ENCODE peak calls at places on chromosome 16, in four cellular contexts. H is tibial nerve, P is fibroblast of the aortic adventitia, B is colonic mucosa. O is an unnamed sample.

GRCh38 chr16:68000024-68000423 is 740 bp upstream of the DPEP2 start:
- DNase-seq in H (no peak), P (no peak), B (no peak), O (no peak)

GRCh38 chr16:2919511-2920255 is 8.0 kb downstream of the FLYWCH1 start:
- DNase-seq in P (peak; percentile 90), B (peak; percentile 69), H (no peak), O (peak; percentile 89)

GRCh38 chr16:14436410-14436955 is 193.6 kb downstream of the PARN start:
- DNase-seq in H (no peak), B (no peak), P (no peak), O (no peak)

GRCh38 chr16:1706386-1707192 is 594 bp downstream of the MAPK8IP3 start:
- DNase-seq in B (peak; percentile 25), P (peak; percentile 40), H (no peak), O (no peak)

GRCh38 chr16:72926671-72927070 is 121.3 kb downstream of the ZFHX3 start:
- DNase-seq in P (no peak), H (no peak), B (no peak), O (no peak)

GRCh38 chr16:21194771-21195301 is 16.5 kb downstream of the ZP2 start:
- DNase-seq in B (no peak), P (peak; percentile 26), H (no peak), O (no peak)

GRCh38 chr16:4404247-4404966 is 12.0 kb downstream of the CORO7 start:
- DNase-seq in B (peak; percentile 36), P (no peak), H (no peak), O (no peak)

GRCh38 chr16:56841233-56841632 is 23.8 kb upstream of the SLC12A3 start:
- DNase-seq in H (peak; percentile 32), B (no peak), P (peak; percentile 79), O (no peak)

GRCh38 chr16:11135167-11135973 is 120.6 kb downstream of the SOCS1 start:
- DNase-seq in B (no peak), H (no peak), P (peak; percentile 46), O (peak; percentile 72)

GRCh38 chr16:80027007-80027965 is 426.7 kb upstream of the MAF start:
- DNase-seq in B (peak; percentile 55), P (no peak), H (no peak), O (peak; percentile 68)

GRCh38 chr16:57689772-57690558 is 4.6 kb upstream of the DRC7 start:
- DNase-seq in P (peak; percentile 4), B (no peak), H (no peak), O (no peak)

GRCh38 chr16:19168173-19169080 is at the start of gene SYT17:
- DNase-seq in P (no peak), H (no peak), B (peak; percentile 29), O (no peak)

GRCh38 chr16:46748775-46749705 is 896 bp upstream of the MYLK3 start:
- DNase-seq in H (no peak), B (no peak), P (no peak), O (no peak)

GRCh38 chr16:3655030-3655790 is 719 bp downstream of the DNASE1 start:
- DNase-seq in H (no peak), B (no peak), P (no peak), O (peak; percentile 15)

GRCh38 chr16:89924298-89924924 is 1.3 kb downstream of the TUBB3 start:
- DNase-seq in P (peak; percentile 48), B (no peak), H (no peak), O (no peak)

GRCh38 chr16:53022374-53022773 is 30.3 kb downstream of the CHD9NB start:
- DNase-seq in H (no peak), B (peak; percentile 34), P (peak; percentile 67), O (no peak)

GRCh38 chr16:58815188-58815888 is 81.2 kb upstream of the GOT2 start:
- DNase-seq in P (no peak), B (no peak), H (no peak), O (no peak)

GRCh38 chr16:58820359-58820758 is 86.2 kb upstream of the GOT2 start:
- DNase-seq in B (no peak), H (no peak), P (no peak), O (no peak)

GRCh38 chr16:58809213-58809612 is 75.1 kb upstream of the GOT2 start:
- DNase-seq in P (no peak), H (no peak), B (no peak), O (no peak)

GRCh38 chr16:58814348-58814801 is 80.3 kb upstream of the GOT2 start:
- DNase-seq in B (peak; percentile 19), P (peak; percentile 54), H (no peak), O (peak; percentile 24)
- H3K4me3 ChIP-seq in B (no peak overlapping the region), P (peak overlapping the region; percentile 46), H (no peak overlapping the region), O (peak overlapping the region; percentile 29)

GRCh38 chr16:66752379-66752778 is 970 bp upstream of the DYNC1LI2 start:
- DNase-seq in P (no peak), B (no peak), H (no peak), O (no peak)
- H3K4me3 ChIP-seq in P (no peak overlapping the region), B (no peak overlapping the region), H (no peak overlapping the region), O (peak overlapping the region; percentile 84)

GRCh38 chr16:54290203-54291106 is 3.9 kb upstream of the IRX3 start:
- DNase-seq in B (no peak), P (no peak), H (no peak), O (no peak)
- H3K4me3 ChIP-seq in B (no peak overlapping the region), P (no peak overlapping the region), H (no peak overlapping the region), O (peak overlapping the region; percentile 53)

GRCh38 chr16:84778720-84779119 is 41.1 kb upstream of the CRISPLD2 start:
- DNase-seq in H (no peak), P (no peak), B (no peak), O (no peak)

GRCh38 chr16:84777435-84777834 is 42.4 kb upstream of the CRISPLD2 start:
- DNase-seq in H (no peak), P (no peak), B (no peak), O (no peak)

GRCh38 chr16:84775262-84775810 is 44.4 kb upstream of the CRISPLD2 start:
- DNase-seq in H (no peak), P (no peak), B (no peak), O (no peak)

GRCh38 chr16:84773312-84773711 is 46.5 kb upstream of the CRISPLD2 start:
- DNase-seq in P (no peak), B (no peak), H (no peak), O (no peak)

DNA sequence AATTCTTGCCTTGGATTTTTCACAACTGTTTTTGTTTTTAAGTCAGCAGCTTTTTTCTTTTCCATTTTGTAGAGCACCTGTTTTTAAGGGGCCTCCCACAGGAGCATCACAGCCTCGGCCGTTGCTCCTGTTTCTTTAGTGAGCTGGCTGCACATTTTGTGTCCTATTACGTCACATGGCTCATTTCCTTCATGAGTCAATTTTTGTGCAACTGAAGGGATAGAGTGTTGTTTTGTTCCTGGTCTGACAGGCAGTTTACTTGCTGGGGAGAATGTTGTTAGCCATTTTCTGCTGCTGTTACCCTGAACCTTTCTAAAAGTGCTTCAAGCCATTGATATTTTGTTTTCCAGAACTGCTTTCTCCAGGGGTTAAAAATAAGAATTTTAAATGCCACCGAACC is 45.0 kb upstream of the CRISPLD2 start:
- DNase-seq in P (peak; percentile 89), H (peak; percentile 41), B (no peak), O (no peak)
- H3K4me3 ChIP-seq in P (no peak overlapping the region), H (no peak overlapping the region), B (no peak overlapping the region), O (no peak overlapping the region)

GRCh38 chr16:25097304-25097988 is 14.1 kb upstream of the LCMT1 start:
- DNase-seq in P (peak; percentile 31), H (no peak), B (no peak), O (no peak)

GRCh38 chr16:25093208-25094061 is 18.1 kb upstream of the LCMT1 start:
- DNase-seq in B (no peak), H (no peak), P (no peak), O (no peak)

GRCh38 chr16:25095636-25096035 is 15.9 kb upstream of the LCMT1 start:
- DNase-seq in P (no peak), H (no peak), B (no peak), O (no peak)

GRCh38 chr16:25089346-25089745 is 22.2 kb upstream of the LCMT1 start:
- DNase-seq in P (no peak), H (no peak), B (peak; percentile 65), O (no peak)

GRCh38 chr16:25092489-25092888 is 19.1 kb upstream of the LCMT1 start:
- DNase-seq in H (no peak), P (no peak), B (no peak), O (no peak)
- H3K4me3 ChIP-seq in H (no peak overlapping the region), P (no peak overlapping the region), B (no peak overlapping the region), O (no peak overlapping the region)

GRCh38 chr16:49587051-49587450 is 213.4 kb downstream of the C16orf78 start:
- DNase-seq in H (peak; percentile 7), B (no peak), P (no peak), O (peak; percentile 35)
- H3K4me3 ChIP-seq in H (no peak overlapping the region), B (no peak overlapping the region), P (no peak overlapping the region), O (no peak overlapping the region)

DNA sequence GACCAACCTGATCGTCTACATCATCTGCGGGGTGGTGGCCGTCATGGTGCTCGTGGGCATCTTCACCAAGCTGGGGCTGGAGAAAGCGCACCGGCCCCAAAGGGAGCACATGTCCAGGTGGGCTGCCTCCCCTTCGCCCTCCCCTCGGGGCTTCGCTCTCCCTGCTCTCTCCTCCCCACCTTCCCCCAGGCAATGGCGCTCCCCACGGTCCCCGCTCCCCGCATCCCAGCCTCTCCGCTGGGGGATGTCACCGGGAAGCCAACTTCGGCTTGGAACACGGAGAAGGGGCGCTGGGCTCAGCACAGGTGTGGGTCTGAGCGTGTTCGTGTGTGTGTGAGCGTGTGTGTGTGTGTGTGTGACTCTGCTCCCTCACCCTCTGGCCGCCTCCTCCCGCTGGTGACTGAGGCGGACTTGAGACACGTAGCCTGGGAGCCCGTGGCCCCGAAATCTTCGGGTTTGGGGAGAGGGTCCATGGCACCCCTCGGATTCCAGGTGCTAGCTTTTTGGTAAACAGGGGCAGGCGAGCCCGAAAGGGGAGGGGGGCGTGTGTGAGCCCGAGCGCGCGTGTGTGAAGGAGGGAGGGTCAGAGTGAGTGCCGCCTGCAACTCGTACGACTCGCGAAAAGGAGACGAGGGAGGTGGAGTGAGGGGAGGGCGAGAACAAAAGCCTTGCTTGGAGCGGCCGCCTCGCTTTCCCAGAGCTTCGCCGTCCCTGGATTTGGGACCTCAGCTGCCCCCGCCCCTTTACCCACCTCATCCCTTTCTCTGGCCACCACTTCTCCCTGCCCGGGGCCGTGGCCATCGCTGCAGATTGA is 1.3 kb downstream of the SHISA9 start:
- DNase-seq in H (no peak), P (no peak), B (no peak), O (no peak)
- H3K4me3 ChIP-seq in H (peak overlapping the region; percentile 26), P (no peak overlapping the region), B (no peak overlapping the region), O (no peak overlapping the region)

O was measured in tibial artery.